ENCODE peak calls at places on chromosome X, in six cellular contexts. One of them, this sample, is unnamed.

GRCh38 chrX:40103565-40104323 is 6.0 kb upstream of the BCOR start:
- DNase-seq in fibroblast of gingiva: no peak
- DNase-seq in foreskin fibroblast: no peak
- DNase-seq in activated naive CD4-positive, alpha-beta T cell treated with anti-CD3 and anti-CD28 coated beads for 36 hours: no peak
- DNase-seq in posterior cingulate gyrus: no peak
- DNase-seq in cardiac muscle cell: no peak
- DNase-seq in this sample: no peak

GRCh38 chrX:120228187-120228908 is 22.3 kb upstream of the ZBTB33 start:
- DNase-seq in fibroblast of gingiva: no peak
- DNase-seq in foreskin fibroblast: no peak
- DNase-seq in activated naive CD4-positive, alpha-beta T cell treated with anti-CD3 and anti-CD28 coated beads for 36 hours: no peak
- DNase-seq in posterior cingulate gyrus: no peak
- DNase-seq in cardiac muscle cell: no peak
- DNase-seq in this sample: no peak

GRCh38 chrX:10198254-10198653 is 41.5 kb downstream of the CLCN4 start:
- DNase-seq in fibroblast of gingiva: peak
- DNase-seq in foreskin fibroblast: peak
- DNase-seq in activated naive CD4-positive, alpha-beta T cell treated with anti-CD3 and anti-CD28 coated beads for 36 hours: no peak
- DNase-seq in posterior cingulate gyrus: no peak
- DNase-seq in cardiac muscle cell: peak
- DNase-seq in this sample: no peak

GRCh38 chrX:35380808-35381700 is 417.1 kb upstream of the MAGEB16 start:
- DNase-seq in fibroblast of gingiva: no peak
- DNase-seq in foreskin fibroblast: no peak
- DNase-seq in activated naive CD4-positive, alpha-beta T cell treated with anti-CD3 and anti-CD28 coated beads for 36 hours: no peak
- DNase-seq in posterior cingulate gyrus: no peak
- DNase-seq in cardiac muscle cell: peak
- DNase-seq in this sample: no peak

GRCh38 chrX:40105016-40105790 is 7.4 kb upstream of the BCOR start:
- DNase-seq in fibroblast of gingiva: no peak
- DNase-seq in foreskin fibroblast: peak
- DNase-seq in activated naive CD4-positive, alpha-beta T cell treated with anti-CD3 and anti-CD28 coated beads for 36 hours: no peak
- DNase-seq in posterior cingulate gyrus: no peak
- DNase-seq in cardiac muscle cell: peak
- DNase-seq in this sample: peak

GRCh38 chrX:54994099-54994498 is at the start of gene PFKFB1:
- DNase-seq in fibroblast of gingiva: no peak
- DNase-seq in foreskin fibroblast: no peak
- DNase-seq in activated naive CD4-positive, alpha-beta T cell treated with anti-CD3 and anti-CD28 coated beads for 36 hours: no peak
- DNase-seq in posterior cingulate gyrus: no peak
- DNase-seq in cardiac muscle cell: no peak
- DNase-seq in this sample: no peak

GRCh38 chrX:39813631-39814246 is 284.0 kb downstream of the BCOR start:
- DNase-seq in fibroblast of gingiva: peak
- DNase-seq in foreskin fibroblast: peak
- DNase-seq in activated naive CD4-positive, alpha-beta T cell treated with anti-CD3 and anti-CD28 coated beads for 36 hours: no peak
- DNase-seq in posterior cingulate gyrus: peak
- DNase-seq in cardiac muscle cell: peak
- DNase-seq in this sample: no peak

GRCh38 chrX:18886344-18887161 is 97.4 kb downstream of the PHKA2 start:
- DNase-seq in fibroblast of gingiva: peak
- DNase-seq in foreskin fibroblast: peak
- DNase-seq in activated naive CD4-positive, alpha-beta T cell treated with anti-CD3 and anti-CD28 coated beads for 36 hours: peak
- DNase-seq in posterior cingulate gyrus: peak
- DNase-seq in cardiac muscle cell: peak
- DNase-seq in this sample: no peak

GRCh38 chrX:10177620-10178019 is 20.8 kb downstream of the CLCN4 start:
- DNase-seq in fibroblast of gingiva: peak
- DNase-seq in foreskin fibroblast: peak
- DNase-seq in activated naive CD4-positive, alpha-beta T cell treated with anti-CD3 and anti-CD28 coated beads for 36 hours: no peak
- DNase-seq in posterior cingulate gyrus: no peak
- DNase-seq in cardiac muscle cell: peak
- DNase-seq in this sample: no peak

GRCh38 chrX:12711435-12712040 is 79.7 kb upstream of the PRPS2 start:
- DNase-seq in fibroblast of gingiva: no peak
- DNase-seq in foreskin fibroblast: no peak
- DNase-seq in activated naive CD4-positive, alpha-beta T cell treated with anti-CD3 and anti-CD28 coated beads for 36 hours: no peak
- DNase-seq in posterior cingulate gyrus: no peak
- DNase-seq in cardiac muscle cell: no peak
- DNase-seq in this sample: no peak

GRCh38 chrX:151505796-151506195 is 57.7 kb upstream of the PASD1 start:
- DNase-seq in fibroblast of gingiva: no peak
- DNase-seq in foreskin fibroblast: no peak
- DNase-seq in activated naive CD4-positive, alpha-beta T cell treated with anti-CD3 and anti-CD28 coated beads for 36 hours: peak
- DNase-seq in posterior cingulate gyrus: no peak
- DNase-seq in cardiac muscle cell: peak
- DNase-seq in this sample: peak

GRCh38 chrX:96776966-96777365 is 92.3 kb downstream of the DIAPH2 start:
- DNase-seq in fibroblast of gingiva: no peak
- DNase-seq in foreskin fibroblast: peak
- DNase-seq in activated naive CD4-positive, alpha-beta T cell treated with anti-CD3 and anti-CD28 coated beads for 36 hours: no peak
- DNase-seq in posterior cingulate gyrus: no peak
- DNase-seq in cardiac muscle cell: peak
- DNase-seq in this sample: no peak

GRCh38 chrX:10566726-10567097 is 53.7 kb downstream of the MID1 start:
- DNase-seq in fibroblast of gingiva: no peak
- DNase-seq in foreskin fibroblast: no peak
- DNase-seq in activated naive CD4-positive, alpha-beta T cell treated with anti-CD3 and anti-CD28 coated beads for 36 hours: no peak
- DNase-seq in posterior cingulate gyrus: no peak
- DNase-seq in cardiac muscle cell: no peak
- DNase-seq in this sample: no peak

GRCh38 chrX:63657821-63658220 is 127.2 kb downstream of the ARHGEF9 start:
- DNase-seq in fibroblast of gingiva: peak
- DNase-seq in foreskin fibroblast: peak
- DNase-seq in activated naive CD4-positive, alpha-beta T cell treated with anti-CD3 and anti-CD28 coated beads for 36 hours: no peak
- DNase-seq in posterior cingulate gyrus: peak
- DNase-seq in cardiac muscle cell: peak
- DNase-seq in this sample: no peak

GRCh38 chrX:68929332-68930150 is 100.7 kb downstream of the EFNB1 start:
- DNase-seq in fibroblast of gingiva: peak
- DNase-seq in foreskin fibroblast: peak
- DNase-seq in activated naive CD4-positive, alpha-beta T cell treated with anti-CD3 and anti-CD28 coated beads for 36 hours: no peak
- DNase-seq in posterior cingulate gyrus: no peak
- DNase-seq in cardiac muscle cell: peak
- DNase-seq in this sample: no peak

GRCh38 chrX:26100421-26100920 is 37.7 kb upstream of the MAGEB18 start:
- DNase-seq in fibroblast of gingiva: no peak
- DNase-seq in foreskin fibroblast: no peak
- DNase-seq in activated naive CD4-positive, alpha-beta T cell treated with anti-CD3 and anti-CD28 coated beads for 36 hours: no peak
- DNase-seq in posterior cingulate gyrus: no peak
- DNase-seq in cardiac muscle cell: no peak
- DNase-seq in this sample: no peak

GRCh38 chrX:153646620-153647373 is at the start of gene DUSP9:
- DNase-seq in fibroblast of gingiva: no peak
- DNase-seq in foreskin fibroblast: peak
- DNase-seq in activated naive CD4-positive, alpha-beta T cell treated with anti-CD3 and anti-CD28 coated beads for 36 hours: no peak
- DNase-seq in posterior cingulate gyrus: no peak
- DNase-seq in cardiac muscle cell: peak
- DNase-seq in this sample: no peak

GRCh38 chrX:123859828-123860505 is at the start of gene XIAP:
- DNase-seq in fibroblast of gingiva: peak
- DNase-seq in foreskin fibroblast: peak
- DNase-seq in activated naive CD4-positive, alpha-beta T cell treated with anti-CD3 and anti-CD28 coated beads for 36 hours: peak
- DNase-seq in posterior cingulate gyrus: peak
- DNase-seq in cardiac muscle cell: peak
- DNase-seq in this sample: peak

This sample was measured in DND-41.